ENCODE peak calls at places on chromosomes 16 and 17, in five cellular contexts. I is colonic mucosa, D is brain microvascular endothelial cell, X is endothelial cell, G is adrenal gland. Z is an unnamed sample.
A peak's percentile ranks its signal among the peaks of the same experiment; 100 is the strongest.

GRCh38 chr17:13581925-13582324 is 19.8 kb downstream of the HS3ST3A1 start:
- DNase-seq in X (no peak), D (no peak), G (no peak), I (no peak), Z (no peak)

GRCh38 chr16:73196670-73197069 is 148.7 kb upstream of the ZFHX3 start:
- DNase-seq in D (peak; percentile 72), I (peak; percentile 80), X (peak; percentile 78), G (peak; percentile 78), Z (peak; percentile 30)

GRCh38 chr16:81649561-81649960 is 129.5 kb upstream of the PLCG2 start:
- DNase-seq in I (no peak), D (no peak), X (no peak), G (no peak), Z (no peak)

GRCh38 chr17:55693244-55694216 is 29.1 kb downstream of the TMEM100 start:
- DNase-seq in X (no peak), I (peak; percentile 43), D (no peak), G (peak; percentile 80), Z (no peak)

GRCh38 chr16:11700264-11701029 is 32.2 kb downstream of the SNN start:
- DNase-seq in X (no peak), I (no peak), G (no peak), D (no peak), Z (peak; percentile 12)

GRCh38 chr16:88527186-88527936 is 42.8 kb upstream of the ZC3H18 start:
- DNase-seq in I (peak; percentile 72), X (peak; percentile 85), G (peak; percentile 37), D (peak; percentile 29), Z (peak; percentile 2)

GRCh38 chr16:56944954-56945839 is 13.3 kb downstream of the HERPUD1 start:
- DNase-seq in D (no peak), G (peak; percentile 29), X (no peak), I (no peak), Z (no peak)

GRCh38 chr16:81630632-81631026 is 148.5 kb upstream of the PLCG2 start:
- DNase-seq in I (no peak), X (no peak), G (no peak), D (no peak), Z (no peak)

GRCh38 chr16:70573451-70574121 is 50.0 kb downstream of the SF3B3 start:
- DNase-seq in G (peak; percentile 25), D (peak; percentile 93), X (no peak), I (no peak), Z (no peak)

GRCh38 chr17:19237389-19238166 is 412 bp downstream of the EPN2 start:
- DNase-seq in D (no peak), I (peak; percentile 47), G (peak; percentile 49), X (peak; percentile 37), Z (no peak)

GRCh38 chr17:76492989-76493501 is 8.2 kb downstream of the RHBDF2 start:
- DNase-seq in I (peak; percentile 65), D (peak; percentile 75), G (peak; percentile 69), X (no peak), Z (peak; percentile 79)

GRCh38 chr16:57627184-57627871 is 1.1 kb upstream of the ADGRG1 start:
- DNase-seq in I (no peak), X (peak; percentile 46), G (peak; percentile 49), D (peak; percentile 71), Z (no peak)

GRCh38 chr16:85653226-85653917 is 35.4 kb downstream of the GINS2 start:
- DNase-seq in I (no peak), G (no peak), X (no peak), D (no peak), Z (no peak)

GRCh38 chr16:8880839-8881510 is 1.2 kb upstream of the LITAFD start:
- DNase-seq in I (no peak), G (no peak), X (no peak), D (no peak), Z (no peak)

GRCh38 chr16:5615868-5616642 is 518.5 kb upstream of the EEF2KMT start:
- DNase-seq in I (peak; percentile 59), X (peak; percentile 76), D (no peak), G (peak; percentile 38), Z (peak; percentile 37)

GRCh38 chr16:50607051-50607431 is 58.8 kb downstream of the NKD1 start:
- DNase-seq in G (no peak), I (no peak), D (no peak), X (no peak), Z (no peak)

GRCh38 chr16:2848933-2849332 is 9.0 kb downstream of the PRSS22 start:
- DNase-seq in D (no peak), X (no peak), G (no peak), I (no peak), Z (no peak)

GRCh38 chr16:77967054-77968035 is 55.0 kb upstream of the CLEC3A start:
- DNase-seq in X (no peak), D (no peak), I (no peak), G (no peak), Z (no peak)

GRCh38 chr16:21727344-21727743 is 63.6 kb downstream of the OTOA start:
- DNase-seq in G (no peak), D (no peak), I (no peak), X (no peak), Z (no peak)

GRCh38 chr16:64452446-64452845 is 669.4 kb downstream of the CDH11 start:
- DNase-seq in G (no peak), I (no peak), X (no peak), D (no peak), Z (no peak)

GRCh38 chr17:4554997-4555799 is at the start of gene MYBBP1A:
- DNase-seq in I (peak; percentile 98), D (peak; percentile 89), G (peak; percentile 98), X (peak; percentile 96), Z (peak; percentile 93)

GRCh38 chr17:12510535-12510934 is 155.2 kb upstream of the MYOCD start:
- DNase-seq in I (no peak), D (no peak), G (no peak), X (no peak), Z (no peak)